ENCODE peak calls at places on chromosome 9, in seven cellular contexts. K is AG10803, Q is bronchial epithelial cell, B is choroid plexus epithelial cell, L is ascending aorta, Z is colonic mucosa, M is brain microvascular endothelial cell. D is an unnamed sample.

GRCh38 chr9:96868709-96869108 is 14.4 kb upstream of the ZNF782 start:
- DNase-seq in K (no peak), Q (peak), B (no peak), L (no peak), Z (peak), M (no peak), D (no peak)

GRCh38 chr9:75181748-75182147 is 93.4 kb downstream of the OSTF1 start:
- DNase-seq in K (no peak), Q (peak), B (peak), L (no peak), Z (no peak), M (peak), D (peak)

GRCh38 chr9:70901013-70901412 is 220.4 kb downstream of the TRPM3 start:
- DNase-seq in K (no peak), Q (peak), B (no peak), L (no peak), Z (no peak), M (no peak), D (no peak)

GRCh38 chr9:89542461-89543021 is 44.6 kb upstream of the SEMA4D start:
- DNase-seq in K (no peak), Q (peak), B (no peak), L (no peak), Z (no peak), M (no peak), D (no peak)

GRCh38 chr9:112559629-112560413 is 73.2 kb downstream of the KIAA1958 start:
- DNase-seq in K (no peak), Q (peak), B (no peak), L (no peak), Z (no peak), M (no peak), D (no peak)

GRCh38 chr9:129559506-129559881 is 61.4 kb downstream of the C9orf50 start:
- DNase-seq in K (no peak), Q (no peak), B (peak), L (no peak), Z (no peak), M (no peak), D (no peak)

GRCh38 chr9:38683336-38683735 is 36.6 kb downstream of the FAM240B start:
- DNase-seq in K (no peak), Q (no peak), B (peak), L (no peak), Z (no peak), M (no peak), D (no peak)

GRCh38 chr9:130921923-130922662 is 17.0 kb downstream of the FIBCD1 start:
- DNase-seq in K (no peak), Q (no peak), B (no peak), L (no peak), Z (no peak), M (no peak), D (no peak)

GRCh38 chr9:25808554-25808953 is 130.3 kb upstream of the TUSC1 start:
- DNase-seq in K (no peak), Q (no peak), B (no peak), L (no peak), Z (no peak), M (no peak), D (no peak)

DNA sequence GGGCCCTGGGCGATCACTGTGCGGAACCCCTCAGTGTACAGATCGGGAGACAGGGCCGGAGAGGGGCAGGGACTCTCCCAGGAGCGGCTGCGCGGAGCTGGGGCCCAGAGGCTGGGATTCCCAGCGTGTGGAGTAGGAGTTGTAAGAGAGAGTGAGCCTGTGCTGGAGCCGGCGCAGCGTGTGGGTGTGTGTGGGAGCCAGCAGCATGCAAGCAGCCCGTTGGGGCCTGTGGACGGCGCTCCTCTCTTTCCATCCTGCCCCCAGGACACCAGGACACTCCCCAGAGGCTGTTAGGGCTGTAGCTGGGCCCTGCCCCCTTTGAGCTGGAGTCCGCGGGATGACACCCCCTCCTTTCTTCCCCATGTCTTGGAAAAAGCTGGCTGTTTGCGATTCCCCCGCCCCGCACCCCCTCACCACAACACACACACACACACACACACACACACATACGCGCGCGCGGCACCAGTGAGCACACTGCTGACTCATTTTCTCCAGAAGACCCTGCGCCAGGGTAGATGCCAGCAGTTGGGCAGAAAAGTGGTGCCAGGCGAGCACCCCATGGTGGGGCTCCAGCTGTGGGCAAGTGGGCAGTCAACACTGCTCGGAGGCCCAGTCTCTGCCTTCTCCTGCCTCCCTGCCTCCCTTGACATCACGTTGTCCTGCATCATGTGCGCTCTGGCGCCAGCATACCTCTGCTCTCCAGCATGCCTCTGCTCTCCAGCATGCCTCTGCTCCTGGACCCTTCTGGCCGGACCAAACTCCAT is 1.5 kb downstream of the COL27A1 start:
- DNase-seq in K (peak), Q (peak), B (peak), L (no peak), Z (peak), M (peak), D (peak)
- TF ChIP-seq CTCF in K (peak), Q (peak), B (peak), L (no peak), Z (no peak), M (peak), D (peak)

GRCh38 chr9:13279284-13280162 is at the start of gene MPDZ:
- DNase-seq in K (peak), Q (peak), B (peak), L (no peak), Z (peak), M (peak), D (peak)
- H3K4me3 ChIP-seq in K (peak), Q (peak), B (peak), L (peak), Z (peak), M (peak), D (peak)

GRCh38 chr9:109791003-109791677 is 11.1 kb downstream of the PALM2AKAP2 start:
- DNase-seq in K (no peak), Q (no peak), B (no peak), L (no peak), Z (no peak), M (no peak), D (no peak)
- TF ChIP-seq CTCF in K (no peak), Q (no peak), B (no peak), L (no peak), Z (no peak), M (no peak), D (no peak)

GRCh38 chr9:20441166-20441565 is 181.1 kb downstream of the MLLT3 start:
- DNase-seq in K (no peak), Q (no peak), B (no peak), L (no peak), Z (no peak), M (no peak), D (no peak)

GRCh38 chr9:20437466-20437865 is 184.8 kb downstream of the MLLT3 start:
- DNase-seq in K (peak), Q (no peak), B (peak), L (no peak), Z (no peak), M (peak), D (peak)

GRCh38 chr9:20441704-20442423 is 180.4 kb downstream of the MLLT3 start:
- DNase-seq in K (no peak), Q (no peak), B (no peak), L (no peak), Z (no peak), M (no peak), D (peak)

GRCh38 chr9:20436475-20437195 is 185.7 kb downstream of the MLLT3 start:
- DNase-seq in K (no peak), Q (no peak), B (no peak), L (no peak), Z (no peak), M (no peak), D (no peak)
- H3K4me3 ChIP-seq in K (no peak), Q (no peak), B (no peak), L (no peak), Z (no peak), M (no peak), D (no peak)

DNA sequence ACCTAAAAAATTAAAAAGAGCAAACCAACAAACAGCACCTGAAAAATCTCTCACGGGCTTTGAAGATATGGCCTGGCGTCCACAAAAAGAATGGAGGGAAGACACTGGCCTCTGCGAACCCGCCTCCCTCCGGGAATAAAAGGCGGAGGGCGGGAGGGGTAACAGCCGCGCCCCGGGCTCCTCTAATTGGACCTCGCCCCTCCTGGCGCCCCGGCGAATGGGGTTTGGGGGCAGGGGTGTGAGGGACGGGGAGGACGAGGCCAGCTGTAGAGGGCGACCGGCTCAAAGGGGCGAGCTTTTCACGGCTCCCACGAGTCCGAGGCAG is 753 bp downstream of the FANCC start:
- DNase-seq in K (peak), Q (peak), B (peak), L (no peak), Z (peak), M (peak), D (peak)
- TF ChIP-seq CTCF in K (no peak), Q (peak), B (peak), L (no peak), Z (no peak), M (peak), D (peak)

GRCh38 chr9:133430244-133430643 is 8.1 kb downstream of the ADAMTS13 start:
- DNase-seq in K (no peak), Q (no peak), B (no peak), L (no peak), Z (no peak), M (no peak), D (no peak)
- H3K4me3 ChIP-seq in K (no peak), Q (no peak), B (no peak), L (no peak), Z (no peak), M (no peak), D (no peak)

D was measured in astrocyte of the spinal cord.